ENCODE peak calls at places on chromosomes 6 and 20, in five cellular contexts. Q is T-helper 9 cell, D is A549, V is body of pancreas, H is caudate nucleus. M is an unnamed sample.

GRCh38 chr6:1393641-1394283 is 4.4 kb downstream of the FOXF2 start:
- DNase-seq in Q (no peak), D (no peak), V (no peak), H (no peak), M (no peak)

GRCh38 chr6:75438186-75438880 is 55.3 kb downstream of the FILIP1 start:
- DNase-seq in Q (no peak), D (no peak), V (no peak), H (no peak), M (no peak)

GRCh38 chr20:44702776-44703175 is 12.4 kb upstream of the CCN5 start:
- DNase-seq in Q (no peak), D (no peak), V (peak), H (peak), M (peak)

GRCh38 chr6:157428418-157429202 is 47.6 kb downstream of the ZDHHC14 start:
- DNase-seq in Q (no peak), D (peak), V (no peak), H (no peak), M (no peak)

GRCh38 chr6:33692760-33693158 is 18.7 kb downstream of the UQCC2 start:
- DNase-seq in Q (peak), D (no peak), V (peak), H (no peak), M (no peak)

GRCh38 chr20:40869416-40870147 is 159.0 kb upstream of the TOP1 start:
- DNase-seq in Q (no peak), D (no peak), V (no peak), H (no peak), M (no peak)

GRCh38 chr20:33685328-33686007 is 717 bp downstream of the E2F1 start:
- DNase-seq in Q (peak), D (no peak), V (no peak), H (no peak), M (no peak)

GRCh38 chr6:13512900-13513299 is 25.5 kb upstream of the GFOD1 start:
- DNase-seq in Q (no peak), D (no peak), V (no peak), H (no peak), M (no peak)